ENCODE peak calls at places on chromosome 3, in nine cellular contexts. R is HuH-7.5, P is dorsolateral prefrontal cortex, D is T follicular helper cell, O is GM19239, A is colonic mucosa, S is progenitor cell of endocrine pancreas, J is mucosa of descending colon, B is amniotic stem cell. U is an unnamed sample.

GRCh38 chr3:46188708-46189107 is 19.4 kb downstream of the CCR1 start:
- DNase-seq in R (no peak), P (no peak), D (no peak), O (no peak), A (no peak), S (no peak), J (no peak), B (no peak), U (no peak)

GRCh38 chr3:48199117-48199516 is 10.9 kb upstream of the CDC25A start:
- DNase-seq in R (no peak), P (no peak), D (no peak), O (no peak), A (no peak), S (no peak), J (no peak), B (no peak), U (no peak)

GRCh38 chr3:62139957-62140356 is 233.4 kb downstream of the FEZF2 start:
- DNase-seq in R (no peak), P (no peak), D (no peak), O (no peak), A (no peak), S (no peak), J (no peak), B (no peak), U (no peak)

GRCh38 chr3:24812116-24812515 is 317.5 kb upstream of the THRB start:
- DNase-seq in R (no peak), P (no peak), D (no peak), O (no peak), A (no peak), S (no peak), J (no peak), B (no peak), U (no peak)

GRCh38 chr3:9352917-9353823 is 9.7 kb upstream of the THUMPD3 start:
- DNase-seq in R (peak), P (peak), D (peak), O (peak), A (peak), S (peak), J (peak), B (peak), U (peak)

GRCh38 chr3:112860898-112861297 is 14.2 kb upstream of the CD200R1L start:
- DNase-seq in R (no peak), P (no peak), D (no peak), O (no peak), A (no peak), S (no peak), J (peak), B (no peak), U (no peak)

GRCh38 chr3:73674280-73674679 is 49.5 kb upstream of the PDZRN3 start:
- DNase-seq in R (no peak), P (no peak), D (no peak), O (no peak), A (no peak), S (no peak), J (no peak), B (no peak), U (no peak)

GRCh38 chr3:193982258-193982659 is 153.7 kb upstream of the HES1 start:
- DNase-seq in R (no peak), P (peak), D (no peak), O (no peak), A (peak), S (no peak), J (peak), B (no peak), U (peak)

GRCh38 chr3:13484861-13485590 is 4.9 kb downstream of the HDAC11 start:
- DNase-seq in R (peak), P (no peak), D (no peak), O (no peak), A (peak), S (no peak), J (peak), B (no peak), U (no peak)

GRCh38 chr3:114231616-114232015 is 5.8 kb downstream of the ZNF80 start:
- DNase-seq in R (no peak), P (no peak), D (peak), O (no peak), A (no peak), S (no peak), J (no peak), B (no peak), U (no peak)

GRCh38 chr3:12194669-12195161 is 36.0 kb upstream of the TIMP4 start:
- DNase-seq in R (peak), P (no peak), D (no peak), O (peak), A (peak), S (no peak), J (peak), B (peak), U (no peak)

GRCh38 chr3:170056710-170057454 is 19.1 kb downstream of the GPR160 start:
- DNase-seq in R (no peak), P (no peak), D (no peak), O (peak), A (no peak), S (no peak), J (no peak), B (no peak), U (no peak)

GRCh38 chr3:76403556-76403955 is 618.2 kb upstream of the ZNF717 start:
- DNase-seq in R (no peak), P (no peak), D (no peak), O (no peak), A (no peak), S (no peak), J (no peak), B (peak), U (no peak)

GRCh38 chr3:128152419-128153155 is 694 bp upstream of the EEFSEC start:
- DNase-seq in R (no peak), P (no peak), D (no peak), O (no peak), A (no peak), S (no peak), J (peak), B (no peak), U (no peak)